ENCODE peak calls at places on chromosomes 7 and 10, in four cellular contexts. O, J, R and U are unnamed samples.

GRCh38 chr10:12788277-12788676 is 213.2 kb downstream of the CCDC3 start:
- DNase-seq in J (no peak), R (no peak), O (no peak), U (no peak)

GRCh38 chr7:144821069-144821468 is 14.8 kb downstream of the TPK1 start:
- DNase-seq in J (no peak), R (no peak), O (no peak), U (no peak)

GRCh38 chr10:52742723-52743122 is 29.9 kb downstream of the MBL2 start:
- DNase-seq in O (no peak), R (no peak), J (no peak), U (no peak)

GRCh38 chr10:87656431-87657072 is 3.1 kb upstream of the PAPSS2 start:
- DNase-seq in O (no peak), J (no peak), R (no peak), U (no peak)

GRCh38 chr7:103524042-103524907 is 78.3 kb upstream of the SLC26A5 start:
- DNase-seq in J (no peak), R (no peak), O (no peak), U (no peak)

GRCh38 chr7:73972614-73973013 is 55.4 kb upstream of the ELN start:
- DNase-seq in R (no peak), J (no peak), O (no peak), U (no peak)

GRCh38 chr7:95026018-95026417 is 118.6 kb downstream of the PPP1R9A start:
- DNase-seq in O (no peak), J (no peak), R (no peak), U (no peak)

GRCh38 chr7:14717711-14718304 is 184.7 kb downstream of the DGKB start:
- DNase-seq in O (no peak), R (no peak), J (no peak), U (no peak)

GRCh38 chr7:92874567-92874966 is 38.2 kb upstream of the CDK6 start:
- DNase-seq in R (no peak), O (no peak), J (no peak), U (no peak)

GRCh38 chr7:23471090-23471859 is 984 bp upstream of the IGF2BP3 start:
- DNase-seq in J (no peak), O (peak), R (peak), U (peak)

GRCh38 chr7:151366872-151367207 is 25.2 kb downstream of the NUB1 start:
- DNase-seq in R (no peak), O (no peak), J (no peak), U (no peak)

GRCh38 chr10:110774069-110775021 is 97.4 kb upstream of the PDCD4 start:
- DNase-seq in R (no peak), J (no peak), O (no peak), U (no peak)

GRCh38 chr10:4541292-4541691 is 284.7 kb upstream of the AKR1E2 start:
- DNase-seq in R (no peak), J (no peak), O (peak), U (no peak)

GRCh38 chr10:48195803-48196202 is 78.7 kb downstream of the FRMPD2 start:
- DNase-seq in J (no peak), R (no peak), O (no peak), U (no peak)

GRCh38 chr10:94076325-94076841 is 82.7 kb downstream of the PLCE1 start:
- DNase-seq in J (no peak), O (no peak), R (no peak), U (no peak)

GRCh38 chr10:17649836-17650235 is 5.9 kb downstream of the STAM start:
- DNase-seq in R (no peak), O (no peak), J (no peak), U (no peak)

GRCh38 chr7:106504620-106505019 is 156.3 kb downstream of the CCDC71L start:
- DNase-seq in J (no peak), O (no peak), R (no peak), U (no peak)

GRCh38 chr7:68722044-68722443 is 876.2 kb upstream of the AUTS2 start:
- DNase-seq in O (no peak), J (no peak), R (no peak), U (no peak)

GRCh38 chr10:111082102-111082975 is 5.5 kb downstream of the ADRA2A start:
- DNase-seq in R (no peak), O (no peak), J (no peak), U (no peak)

GRCh38 chr7:150753826-150754603 is 16.8 kb downstream of the GIMAP5 start:
- DNase-seq in J (no peak), O (no peak), R (no peak), U (no peak)

GRCh38 chr7:133602291-133602690 is 349.4 kb downstream of the EXOC4 start:
- DNase-seq in J (no peak), R (no peak), O (no peak), U (no peak)

GRCh38 chr10:96834121-96834520 is 2.0 kb downstream of the LCOR start:
- DNase-seq in O (no peak), J (no peak), R (no peak), U (no peak)

GRCh38 chr10:7529638-7530037 is 118.8 kb upstream of the SFMBT2 start:
- DNase-seq in J (no peak), R (peak), O (peak), U (no peak)

GRCh38 chr10:13724484-13724883 is 137.7 kb downstream of the PRPF18 start:
- DNase-seq in R (no peak), J (no peak), O (no peak), U (no peak)

GRCh38 chr7:35652124-35652523 is 42.8 kb downstream of the HERPUD2 start:
- DNase-seq in O (no peak), J (no peak), R (no peak), U (no peak)

GRCh38 chr10:123380491-123381085 is 226.4 kb downstream of the BUB3 start:
- DNase-seq in R (no peak), O (no peak), J (no peak), U (no peak)

GRCh38 chr10:18666810-18667209 is 7.6 kb downstream of the ARL5B start:
- DNase-seq in R (no peak), O (no peak), J (no peak), U (no peak)

GRCh38 chr10:113961261-113961938 is 82.3 kb upstream of the ADRB1 start:
- DNase-seq in O (no peak), R (no peak), J (no peak), U (no peak)

GRCh38 chr10:100569687-100570517 is 34.2 kb downstream of the HIF1AN start:
- DNase-seq in J (no peak), R (peak), O (no peak), U (no peak)

GRCh38 chr10:34599401-34599800 is 215.7 kb downstream of the PARD3 start:
- DNase-seq in O (no peak), R (no peak), J (no peak), U (no peak)

GRCh38 chr7:45919947-45920542 is 1.0 kb downstream of the IGFBP3 start:
- DNase-seq in R (no peak), O (no peak), J (no peak), U (no peak)

GRCh38 chr7:44289341-44290249 is 35.8 kb downstream of the CAMK2B start:
- DNase-seq in R (peak), O (no peak), J (peak), U (peak)

GRCh38 chr10:62541811-62542210 is 167.6 kb downstream of the ZNF365 start:
- DNase-seq in R (no peak), O (no peak), J (peak), U (no peak)

GRCh38 chr10:122499491-122499941 is 38.2 kb downstream of the HTRA1 start:
- DNase-seq in R (no peak), J (no peak), O (no peak), U (no peak)

GRCh38 chr10:36157486-36157885 is 515.4 kb upstream of the FZD8 start:
- DNase-seq in J (no peak), O (no peak), R (no peak), U (no peak)
- TF ChIP-seq CTCF in J (no peak), O (no peak), R (no peak), U (no peak)

DNA sequence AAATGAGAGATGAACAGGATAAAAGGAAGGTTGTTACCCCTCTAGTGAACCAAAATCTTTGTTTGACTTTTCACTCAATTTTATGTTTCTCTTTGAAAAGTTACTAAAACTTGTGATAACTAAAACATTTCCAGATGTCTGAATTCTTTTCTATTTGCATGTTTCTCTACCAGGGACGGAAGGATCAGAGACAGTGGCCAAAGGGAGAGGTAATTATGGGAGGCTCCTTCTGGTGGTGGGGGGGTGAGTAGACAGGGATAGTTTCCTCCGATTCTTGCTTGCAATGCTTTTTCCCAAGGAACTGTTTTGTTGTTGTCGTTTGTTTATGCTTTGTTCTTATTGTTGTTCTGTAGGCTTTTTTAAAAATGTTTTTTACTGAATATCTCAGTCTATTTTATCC is 374.8 kb downstream of the INHBA start:
- DNase-seq in O (no peak), J (no peak), R (no peak), U (no peak)
- TF ChIP-seq CTCF in O (no peak), J (no peak), R (no peak), U (no peak)

GRCh38 chr7:75017832-75018231 is 53.3 kb downstream of the CASTOR2 start:
- DNase-seq in J (no peak), R (no peak), O (no peak), U (no peak)
- TF ChIP-seq CTCF in J (no peak), R (no peak), O (no peak), U (no peak)

GRCh38 chr10:43386981-43387677 is 15.7 kb downstream of the FXYD4 start:
- DNase-seq in R (no peak), O (no peak), J (peak), U (no peak)

GRCh38 chr10:43389867-43390266 is 18.4 kb downstream of the FXYD4 start:
- DNase-seq in R (no peak), J (peak), O (no peak), U (no peak)

GRCh38 chr10:43386549-43386948 is 15.1 kb downstream of the FXYD4 start:
- DNase-seq in R (no peak), O (no peak), J (peak), U (no peak)

GRCh38 chr10:43385412-43386004 is 14.1 kb downstream of the FXYD4 start:
- DNase-seq in J (no peak), O (no peak), R (no peak), U (no peak)

DNA sequence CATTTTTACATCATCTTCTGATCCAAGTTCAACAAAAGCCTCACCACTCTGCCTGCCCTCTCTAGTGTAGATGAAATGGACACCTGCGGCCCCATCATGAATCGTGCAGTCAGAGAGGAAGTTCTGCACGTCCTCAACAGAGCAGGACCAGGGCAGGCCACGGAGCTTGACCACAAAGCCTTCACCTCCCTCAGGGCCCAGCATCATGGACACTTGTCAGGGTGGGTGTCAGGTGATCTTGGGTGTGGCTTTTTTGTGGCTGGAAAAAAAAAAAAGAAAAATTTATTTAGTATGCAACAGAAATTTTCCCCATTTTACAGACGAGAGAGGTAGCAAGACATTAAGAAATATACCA is 16.2 kb downstream of the FXYD4 start:
- DNase-seq in O (no peak), J (peak), R (no peak), U (no peak)
- TF ChIP-seq CTCF in O (no peak), J (no peak), R (no peak), U (no peak)